ENCODE peak calls at places on chromosomes 13 and 19, in five cellular contexts. One of them, this sample, is unnamed.
A peak's percentile ranks its signal among the peaks of the same experiment; 100 is the strongest.

GRCh38 chr13:96817336-96817941 is 176.8 kb downstream of the OXGR1 start:
- DNase-seq in stromal cell of bone marrow: no peak
- DNase-seq in nucleus accumbens: no peak
- DNase-seq in Peyer's patch: no peak
- DNase-seq in stimulated activated CD4-positive, alpha-beta T cell treated with anti-CD3 and anti-CD28 coated beads, Interleukin-15, amount 100 ng/mL, for 1 hour: no peak
- DNase-seq in this sample: no peak

GRCh38 chr13:30572859-30573275 is 44.9 kb upstream of the USPL1 start:
- DNase-seq in stimulated activated CD4-positive, alpha-beta T cell treated with anti-CD3 and anti-CD28 coated beads, Interleukin-15, amount 100 ng/mL, for 1 hour: no peak
- DNase-seq in Peyer's patch: no peak
- DNase-seq in nucleus accumbens: peak; percentile 12
- DNase-seq in stromal cell of bone marrow: peak; percentile 41
- DNase-seq in this sample: peak; percentile 73

GRCh38 chr13:109139346-109139745 is 509.9 kb downstream of the MYO16 start:
- DNase-seq in nucleus accumbens: no peak
- DNase-seq in stromal cell of bone marrow: no peak
- DNase-seq in stimulated activated CD4-positive, alpha-beta T cell treated with anti-CD3 and anti-CD28 coated beads, Interleukin-15, amount 100 ng/mL, for 1 hour: no peak
- DNase-seq in Peyer's patch: no peak
- DNase-seq in this sample: no peak

GRCh38 chr13:21733475-21734311 is 62.8 kb downstream of the FGF9 start:
- DNase-seq in Peyer's patch: no peak
- DNase-seq in nucleus accumbens: no peak
- DNase-seq in stimulated activated CD4-positive, alpha-beta T cell treated with anti-CD3 and anti-CD28 coated beads, Interleukin-15, amount 100 ng/mL, for 1 hour: no peak
- DNase-seq in stromal cell of bone marrow: no peak
- DNase-seq in this sample: no peak

GRCh38 chr19:43620061-43621001 is 902 bp upstream of the ZNF428 start:
- DNase-seq in stromal cell of bone marrow: no peak
- DNase-seq in Peyer's patch: no peak
- DNase-seq in nucleus accumbens: no peak
- DNase-seq in stimulated activated CD4-positive, alpha-beta T cell treated with anti-CD3 and anti-CD28 coated beads, Interleukin-15, amount 100 ng/mL, for 1 hour: peak; percentile 75
- DNase-seq in this sample: no peak

GRCh38 chr13:20161275-20161950 is 561 bp upstream of the GJA3 start:
- DNase-seq in nucleus accumbens: no peak
- DNase-seq in stimulated activated CD4-positive, alpha-beta T cell treated with anti-CD3 and anti-CD28 coated beads, Interleukin-15, amount 100 ng/mL, for 1 hour: peak; percentile 41
- DNase-seq in Peyer's patch: peak; percentile 81
- DNase-seq in stromal cell of bone marrow: no peak
- DNase-seq in this sample: no peak

GRCh38 chr19:41615207-41615606 is 11.7 kb downstream of the CEACAM4 start:
- DNase-seq in Peyer's patch: no peak
- DNase-seq in stromal cell of bone marrow: no peak
- DNase-seq in stimulated activated CD4-positive, alpha-beta T cell treated with anti-CD3 and anti-CD28 coated beads, Interleukin-15, amount 100 ng/mL, for 1 hour: no peak
- DNase-seq in nucleus accumbens: no peak
- DNase-seq in this sample: no peak

GRCh38 chr13:41696163-41697003 is 239.0 kb downstream of the RGCC start:
- DNase-seq in Peyer's patch: no peak
- DNase-seq in nucleus accumbens: no peak
- DNase-seq in stimulated activated CD4-positive, alpha-beta T cell treated with anti-CD3 and anti-CD28 coated beads, Interleukin-15, amount 100 ng/mL, for 1 hour: no peak
- DNase-seq in stromal cell of bone marrow: no peak
- DNase-seq in this sample: no peak

GRCh38 chr13:104984296-104984818 is 1551.1 kb downstream of the EFNB2 start:
- DNase-seq in stromal cell of bone marrow: peak; percentile 12
- DNase-seq in Peyer's patch: no peak
- DNase-seq in stimulated activated CD4-positive, alpha-beta T cell treated with anti-CD3 and anti-CD28 coated beads, Interleukin-15, amount 100 ng/mL, for 1 hour: no peak
- DNase-seq in nucleus accumbens: no peak
- DNase-seq in this sample: no peak

GRCh38 chr19:7083076-7083956 is 13.8 kb downstream of the ZNF557 start:
- DNase-seq in stromal cell of bone marrow: no peak
- DNase-seq in nucleus accumbens: no peak
- DNase-seq in Peyer's patch: no peak
- DNase-seq in stimulated activated CD4-positive, alpha-beta T cell treated with anti-CD3 and anti-CD28 coated beads, Interleukin-15, amount 100 ng/mL, for 1 hour: no peak
- DNase-seq in this sample: no peak

GRCh38 chr13:57787058-57787791 is 155.7 kb downstream of the PCDH17 start:
- DNase-seq in stimulated activated CD4-positive, alpha-beta T cell treated with anti-CD3 and anti-CD28 coated beads, Interleukin-15, amount 100 ng/mL, for 1 hour: no peak
- DNase-seq in Peyer's patch: no peak
- DNase-seq in stromal cell of bone marrow: no peak
- DNase-seq in nucleus accumbens: no peak
- DNase-seq in this sample: no peak

GRCh38 chr19:10565028-10565566 is 713 bp downstream of the KRI1 start:
- DNase-seq in Peyer's patch: peak; percentile 78
- DNase-seq in nucleus accumbens: no peak
- DNase-seq in stimulated activated CD4-positive, alpha-beta T cell treated with anti-CD3 and anti-CD28 coated beads, Interleukin-15, amount 100 ng/mL, for 1 hour: peak; percentile 39
- DNase-seq in stromal cell of bone marrow: no peak
- DNase-seq in this sample: no peak

GRCh38 chr19:11780431-11781020 is 13.7 kb downstream of the ZNF441 start:
- DNase-seq in stromal cell of bone marrow: no peak
- DNase-seq in Peyer's patch: no peak
- DNase-seq in stimulated activated CD4-positive, alpha-beta T cell treated with anti-CD3 and anti-CD28 coated beads, Interleukin-15, amount 100 ng/mL, for 1 hour: no peak
- DNase-seq in nucleus accumbens: no peak
- DNase-seq in this sample: no peak

GRCh38 chr19:17348700-17349099 is 11.3 kb downstream of the GTPBP3 start:
- DNase-seq in nucleus accumbens: no peak
- DNase-seq in stimulated activated CD4-positive, alpha-beta T cell treated with anti-CD3 and anti-CD28 coated beads, Interleukin-15, amount 100 ng/mL, for 1 hour: no peak
- DNase-seq in Peyer's patch: no peak
- DNase-seq in stromal cell of bone marrow: no peak
- DNase-seq in this sample: no peak

This sample was measured in SW 1271.